ENCODE peak calls at places on chromosomes 5 and 9, in seven cellular contexts. A, T, H, J, P, S and M are unnamed samples.

GRCh38 chr9:3337515-3337914 is 188.3 kb downstream of the RFX3 start:
- DNase-seq in A (no peak), T (peak), H (no peak), J (no peak), P (peak), S (no peak), M (peak)

GRCh38 chr5:141908796-141909195 is 14.9 kb upstream of the DELE1 start:
- DNase-seq in A (no peak), T (peak), H (no peak), J (no peak), P (no peak), S (no peak), M (no peak)

GRCh38 chr9:77460938-77461337 is 187.2 kb downstream of the GNA14 start:
- DNase-seq in A (no peak), T (no peak), H (no peak), J (no peak), P (no peak), S (no peak), M (no peak)

GRCh38 chr9:136625101-136626065 is 37.3 kb upstream of the EGFL7 start:
- DNase-seq in A (peak), T (peak), H (no peak), J (peak), P (peak), S (no peak), M (peak)

GRCh38 chr5:176647870-176648466 is 684 bp downstream of the TSPAN17 start:
- DNase-seq in A (no peak), T (no peak), H (no peak), J (no peak), P (peak), S (no peak), M (peak)

GRCh38 chr9:22657713-22658112 is 211.1 kb downstream of the DMRTA1 start:
- DNase-seq in A (no peak), T (no peak), H (no peak), J (no peak), P (no peak), S (no peak), M (no peak)

GRCh38 chr5:142642427-142642826 is 43.5 kb downstream of the FGF1 start:
- DNase-seq in A (no peak), T (no peak), H (no peak), J (no peak), P (no peak), S (no peak), M (no peak)

GRCh38 chr5:180169246-180170110 is 39.5 kb downstream of the RASGEF1C start:
- DNase-seq in A (no peak), T (no peak), H (no peak), J (no peak), P (no peak), S (no peak), M (no peak)

GRCh38 chr5:175750476-175751080 is 92.7 kb downstream of the HRH2 start:
- DNase-seq in A (no peak), T (no peak), H (no peak), J (no peak), P (no peak), S (no peak), M (peak)

GRCh38 chr5:132457371-132458225 is 33.0 kb downstream of the IRF1 start:
- DNase-seq in A (peak), T (peak), H (no peak), J (no peak), P (no peak), S (no peak), M (no peak)

GRCh38 chr5:104179057-104179456 is 616.5 kb upstream of the NUDT12 start:
- DNase-seq in A (peak), T (peak), H (peak), J (peak), P (peak), S (peak), M (peak)

GRCh38 chr9:69078581-69078980 is 43.0 kb downstream of the FXN start:
- DNase-seq in A (no peak), T (no peak), H (no peak), J (no peak), P (no peak), S (no peak), M (no peak)

GRCh38 chr9:8474937-8475336 is 675.4 kb upstream of the DMAC1 start:
- DNase-seq in A (no peak), T (no peak), H (no peak), J (no peak), P (no peak), S (no peak), M (no peak)

GRCh38 chr5:140568664-140569063 is 4.0 kb downstream of the SLC35A4 start:
- DNase-seq in A (no peak), T (no peak), H (no peak), J (no peak), P (no peak), S (no peak), M (no peak)

GRCh38 chr9:34665381-34666250 is 3.2 kb upstream of the CCL27 start:
- DNase-seq in A (peak), T (peak), H (peak), J (peak), P (peak), S (no peak), M (peak)

GRCh38 chr5:82106207-82106606 is 134.4 kb downstream of the ATG10 start:
- DNase-seq in A (peak), T (peak), H (no peak), J (no peak), P (no peak), S (no peak), M (no peak)

GRCh38 chr5:72093824-72094223 is 13.5 kb upstream of the MAP1B start:
- DNase-seq in A (no peak), T (no peak), H (no peak), J (no peak), P (no peak), S (peak), M (no peak)

GRCh38 chr5:51731641-51732040 is 348.4 kb downstream of the ISL1 start:
- DNase-seq in A (no peak), T (no peak), H (no peak), J (no peak), P (no peak), S (no peak), M (no peak)

GRCh38 chr9:29966247-29966646 is 2393.0 kb upstream of the C9orf72 start:
- DNase-seq in A (no peak), T (no peak), H (no peak), J (peak), P (no peak), S (no peak), M (no peak)

GRCh38 chr9:29691758-29692407 is 2118.6 kb upstream of the C9orf72 start:
- DNase-seq in A (peak), T (no peak), H (peak), J (peak), P (no peak), S (no peak), M (peak)

GRCh38 chr5:112604741-112605390 is 132.8 kb upstream of the APC start:
- DNase-seq in A (peak), T (no peak), H (no peak), J (peak), P (peak), S (peak), M (peak)

GRCh38 chr5:145989428-145989827 is 53.0 kb downstream of the SH3RF2 start:
- DNase-seq in A (no peak), T (peak), H (no peak), J (no peak), P (no peak), S (no peak), M (no peak)

GRCh38 chr9:135602789-135603481 is 36.4 kb downstream of the GLT6D1 start:
- DNase-seq in A (no peak), T (peak), H (peak), J (peak), P (peak), S (no peak), M (peak)

GRCh38 chr9:13224366-13224765 is 55.1 kb downstream of the MPDZ start:
- DNase-seq in A (no peak), T (no peak), H (no peak), J (no peak), P (no peak), S (no peak), M (no peak)

GRCh38 chr9:136701665-136702048 is 10.7 kb upstream of the DIPK1B start:
- DNase-seq in A (no peak), T (no peak), H (no peak), J (no peak), P (no peak), S (no peak), M (no peak)

GRCh38 chr9:31103836-31104235 is 1280.6 kb upstream of the ACO1 start:
- DNase-seq in A (no peak), T (no peak), H (no peak), J (no peak), P (no peak), S (no peak), M (no peak)
- TF ChIP-seq RFX5 in A (no peak), T (no peak), H (no peak), J (no peak), P (no peak), S (no peak), M (no peak)

GRCh38 chr5:124932791-124933600 is 186.6 kb upstream of the ZNF608 start:
- DNase-seq in A (no peak), T (peak), H (no peak), J (no peak), P (no peak), S (no peak), M (peak)
- TF ChIP-seq RFX5 in A (no peak), T (no peak), H (no peak), J (no peak), P (no peak), S (no peak), M (no peak)

GRCh38 chr9:32403567-32403966 is 19.1 kb downstream of the ACO1 start:
- DNase-seq in A (no peak), T (peak), H (no peak), J (no peak), P (no peak), S (no peak), M (no peak)
- TF ChIP-seq RFX5 in A (no peak), T (no peak), H (no peak), J (no peak), P (no peak), S (no peak), M (no peak)

GRCh38 chr9:15485836-15486678 is 24.7 kb downstream of the PSIP1 start:
- DNase-seq in A (peak), T (peak), H (no peak), J (peak), P (no peak), S (no peak), M (no peak)
- TF ChIP-seq RFX5 in A (no peak), T (no peak), H (no peak), J (no peak), P (no peak), S (no peak), M (no peak)

GRCh38 chr9:88535226-88535931 is 401 bp downstream of the NXNL2 start:
- DNase-seq in A (no peak), T (no peak), H (no peak), J (peak), P (no peak), S (no peak), M (peak)

GRCh38 chr9:88533951-88534455 is 975 bp upstream of the NXNL2 start:
- DNase-seq in A (no peak), T (peak), H (no peak), J (peak), P (peak), S (no peak), M (no peak)

GRCh38 chr9:88532320-88532719 is 2.7 kb upstream of the NXNL2 start:
- DNase-seq in A (no peak), T (peak), H (peak), J (peak), P (no peak), S (no peak), M (no peak)

GRCh38 chr9:88535932-88536324 is 950 bp downstream of the NXNL2 start:
- DNase-seq in A (no peak), T (peak), H (no peak), J (no peak), P (no peak), S (no peak), M (no peak)

GRCh38 chr9:88534456-88535225 is at the start of gene NXNL2:
- DNase-seq in A (no peak), T (peak), H (no peak), J (peak), P (peak), S (no peak), M (peak)
- TF ChIP-seq RFX5 in A (no peak), T (no peak), H (no peak), J (no peak), P (no peak), S (no peak), M (no peak)

GRCh38 chr9:104269374-104269773 is 175.3 kb downstream of the SMC2 start:
- DNase-seq in A (no peak), T (no peak), H (no peak), J (no peak), P (no peak), S (no peak), M (no peak)
- TF ChIP-seq RFX5 in A (no peak), T (no peak), H (no peak), J (no peak), P (no peak), S (no peak), M (no peak)

GRCh38 chr9:26053954-26054353 is 375.7 kb upstream of the TUSC1 start:
- DNase-seq in A (no peak), T (no peak), H (no peak), J (no peak), P (no peak), S (no peak), M (no peak)
- TF ChIP-seq RFX5 in A (no peak), T (no peak), H (no peak), J (no peak), P (no peak), S (no peak), M (no peak)